ENCODE peak calls at places on chromosomes 13 and 19, in seven cellular contexts. Q is RWPE1, V is breast epithelium, P is mesothelial cell of epicardium, D is endodermal cell, A is AG04450, M is osteocyte. C is an unnamed sample.

GRCh38 chr19:17327654-17328516 is 6.8 kb downstream of the ANO8 start:
- DNase-seq in Q (peak), V (peak), P (peak), D (peak), A (no peak), M (no peak), C (no peak)

GRCh38 chr19:18304496-18305312 is 18.2 kb downstream of the LSM4 start:
- DNase-seq in Q (no peak), V (peak), P (peak), D (peak), A (no peak), M (no peak), C (peak)

GRCh38 chr19:17680235-17680722 is 7.9 kb downstream of the UNC13A start:
- DNase-seq in Q (no peak), V (peak), P (no peak), D (peak), A (no peak), M (peak), C (peak)

GRCh38 chr19:45952691-45953505 is 20.8 kb downstream of the NOVA2 start:
- DNase-seq in Q (peak), V (no peak), P (peak), D (peak), A (peak), M (no peak), C (peak)

GRCh38 chr13:100149389-100149788 is 60.5 kb downstream of the PCCA start:
- DNase-seq in Q (no peak), V (no peak), P (no peak), D (no peak), A (no peak), M (no peak), C (no peak)

GRCh38 chr13:19766637-19767036 is 16.1 kb downstream of the PSPC1 start:
- DNase-seq in Q (no peak), V (no peak), P (no peak), D (peak), A (no peak), M (no peak), C (no peak)

GRCh38 chr19:17256130-17256529 is 8.4 kb downstream of the USHBP1 start:
- DNase-seq in Q (no peak), V (no peak), P (no peak), D (no peak), A (no peak), M (no peak), C (no peak)

GRCh38 chr19:38640368-38640767 is 7.1 kb upstream of the ACTN4 start:
- DNase-seq in Q (no peak), V (no peak), P (no peak), D (peak), A (no peak), M (no peak), C (no peak)

GRCh38 chr19:21498651-21499050 is 6.8 kb upstream of the ZNF429 start:
- DNase-seq in Q (no peak), V (no peak), P (no peak), D (no peak), A (no peak), M (no peak), C (no peak)

GRCh38 chr19:15631817-15632216 is 8.9 kb upstream of the CYP4F3 start:
- DNase-seq in Q (peak), V (no peak), P (no peak), D (peak), A (no peak), M (peak), C (no peak)

GRCh38 chr13:73542446-73542845 is 483.6 kb downstream of the KLF5 start:
- DNase-seq in Q (peak), V (no peak), P (no peak), D (no peak), A (no peak), M (no peak), C (no peak)

GRCh38 chr19:51807111-51807701 is 12.2 kb downstream of the FPR3 start:
- DNase-seq in Q (no peak), V (no peak), P (no peak), D (peak), A (no peak), M (no peak), C (peak)

GRCh38 chr13:73000027-73000674 is 58.7 kb upstream of the KLF5 start:
- DNase-seq in Q (no peak), V (no peak), P (no peak), D (no peak), A (no peak), M (no peak), C (peak)

GRCh38 chr13:74128171-74128767 is 5.9 kb downstream of the KLF12 start:
- DNase-seq in Q (no peak), V (no peak), P (no peak), D (no peak), A (peak), M (no peak), C (peak)

GRCh38 chr13:73278186-73278585 is 219.4 kb downstream of the KLF5 start:
- DNase-seq in Q (no peak), V (no peak), P (no peak), D (no peak), A (no peak), M (no peak), C (no peak)

GRCh38 chr19:13833330-13834265 is 38.4 kb downstream of the ZSWIM4 start:
- DNase-seq in Q (peak), V (peak), P (peak), D (peak), A (peak), M (peak), C (peak)

GRCh38 chr13:23619073-23619855 is 49.1 kb downstream of the TNFRSF19 start:
- DNase-seq in Q (no peak), V (no peak), P (no peak), D (no peak), A (no peak), M (no peak), C (no peak)

GRCh38 chr19:49224856-49225255 is 67.3 kb downstream of the TRPM4 start:
- DNase-seq in Q (peak), V (no peak), P (no peak), D (peak), A (no peak), M (no peak), C (peak)

GRCh38 chr19:8206147-8207087 is 2.8 kb upstream of the CERS4 start:
- DNase-seq in Q (no peak), V (no peak), P (no peak), D (peak), A (no peak), M (no peak), C (no peak)

GRCh38 chr19:41264581-41265375 is 606 bp downstream of the HNRNPUL1 start:
- DNase-seq in Q (peak), V (peak), P (no peak), D (peak), A (no peak), M (no peak), C (peak)

GRCh38 chr13:77833331-77833863 is 85.2 kb downstream of the EDNRB start:
- DNase-seq in Q (no peak), V (no peak), P (no peak), D (no peak), A (peak), M (no peak), C (peak)

GRCh38 chr19:17049711-17050280 is 23.2 kb upstream of the CPAMD8 start:
- DNase-seq in Q (peak), V (no peak), P (no peak), D (no peak), A (peak), M (no peak), C (peak)

GRCh38 chr13:72255908-72256307 is 388.9 kb upstream of the DACH1 start:
- DNase-seq in Q (peak), V (no peak), P (peak), D (peak), A (no peak), M (no peak), C (peak)

GRCh38 chr13:24921881-24922280 is 157.9 kb downstream of the RNF17 start:
- DNase-seq in Q (peak), V (no peak), P (no peak), D (no peak), A (no peak), M (no peak), C (no peak)

GRCh38 chr13:106753241-106753640 is 185.3 kb upstream of the ARGLU1 start:
- DNase-seq in Q (no peak), V (no peak), P (no peak), D (no peak), A (no peak), M (no peak), C (no peak)

GRCh38 chr19:54431255-54431838 is 16.1 kb downstream of the TTYH1 start:
- DNase-seq in Q (no peak), V (peak), P (no peak), D (no peak), A (no peak), M (no peak), C (peak)

GRCh38 chr13:59166174-59166573 is 997.6 kb downstream of the DIAPH3 start:
- DNase-seq in Q (no peak), V (no peak), P (no peak), D (no peak), A (no peak), M (no peak), C (no peak)

GRCh38 chr13:46171739-46172138 is 10.2 kb downstream of the LCP1 start:
- DNase-seq in Q (no peak), V (no peak), P (no peak), D (no peak), A (no peak), M (no peak), C (no peak)

GRCh38 chr13:113360446-113360845 is 3.5 kb downstream of the GRTP1 start:
- DNase-seq in Q (no peak), V (no peak), P (no peak), D (peak), A (no peak), M (no peak), C (no peak)

GRCh38 chr19:1041835-1042685 is 2.2 kb downstream of the ABCA7 start:
- DNase-seq in Q (no peak), V (no peak), P (no peak), D (peak), A (no peak), M (no peak), C (no peak)

GRCh38 chr13:98293103-98293502 is 116.0 kb upstream of the RNF113B start:
- DNase-seq in Q (no peak), V (peak), P (no peak), D (no peak), A (no peak), M (no peak), C (no peak)

GRCh38 chr13:42219051-42219450 is 52.9 kb upstream of the AKAP11 start:
- DNase-seq in Q (no peak), V (no peak), P (no peak), D (no peak), A (no peak), M (no peak), C (no peak)

GRCh38 chr13:28220166-28220565 is 81.8 kb downstream of the PAN3 start:
- DNase-seq in Q (no peak), V (no peak), P (no peak), D (no peak), A (no peak), M (no peak), C (peak)

GRCh38 chr19:1189419-1189818 is 15.4 kb upstream of the SBNO2 start:
- DNase-seq in Q (no peak), V (no peak), P (no peak), D (peak), A (no peak), M (no peak), C (no peak)

GRCh38 chr19:10219678-10220077 is 11.5 kb downstream of the S1PR2 start:
- DNase-seq in Q (no peak), V (no peak), P (no peak), D (peak), A (peak), M (no peak), C (no peak)

GRCh38 chr13:26017932-26018690 is 33.7 kb downstream of the SHISA2 start:
- DNase-seq in Q (no peak), V (no peak), P (no peak), D (no peak), A (no peak), M (no peak), C (no peak)

GRCh38 chr19:43760941-43761340 is 6.2 kb upstream of the SMG9 start:
- DNase-seq in Q (no peak), V (no peak), P (no peak), D (no peak), A (no peak), M (no peak), C (no peak)

GRCh38 chr19:43759515-43759914 is 4.8 kb upstream of the SMG9 start:
- DNase-seq in Q (peak), V (peak), P (no peak), D (peak), A (no peak), M (no peak), C (peak)

GRCh38 chr19:43765109-43765876 is 10.5 kb upstream of the SMG9 start:
- DNase-seq in Q (peak), V (peak), P (no peak), D (peak), A (peak), M (peak), C (peak)

GRCh38 chr19:43763473-43763939 is 8.7 kb upstream of the SMG9 start:
- DNase-seq in Q (no peak), V (no peak), P (no peak), D (no peak), A (no peak), M (no peak), C (no peak)

DNA sequence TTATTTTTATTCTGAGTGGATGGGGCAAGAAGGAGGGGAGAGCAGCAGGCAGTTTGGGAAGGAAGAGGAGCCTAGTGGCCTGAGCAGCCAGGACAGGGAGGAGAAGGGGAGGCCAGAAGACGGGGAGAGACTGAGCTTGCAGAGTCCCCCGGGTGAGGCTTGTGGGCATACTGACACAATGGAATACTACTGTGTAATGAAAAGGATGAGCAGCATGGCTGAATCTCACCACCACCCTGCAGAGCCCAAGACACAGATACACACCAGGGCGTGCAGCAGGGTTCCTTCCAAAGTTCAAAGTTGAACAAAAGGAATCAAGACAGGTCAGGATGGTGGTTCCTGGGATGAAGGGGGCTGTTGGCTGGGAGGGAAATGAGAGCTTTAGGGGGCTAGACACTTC is 8.1 kb upstream of the SMG9 start:
- DNase-seq in Q (no peak), V (no peak), P (no peak), D (no peak), A (no peak), M (no peak), C (no peak)
- TF ChIP-seq CTCF in Q (no peak), V (no peak), P (no peak), D (no peak), A (no peak), M (no peak), C (no peak)

GRCh38 chr13:110274687-110275086 is 32.3 kb downstream of the COL4A1 start:
- DNase-seq in Q (no peak), V (no peak), P (no peak), D (peak), A (no peak), M (peak), C (no peak)
- TF ChIP-seq CTCF in Q (no peak), V (no peak), P (no peak), D (peak), A (peak), M (peak), C (peak)

GRCh38 chr19:35055715-35056179 is 14.2 kb downstream of the HPN start:
- DNase-seq in Q (peak), V (no peak), P (no peak), D (peak), A (no peak), M (no peak), C (no peak)
- TF ChIP-seq CTCF in Q (peak), V (no peak), P (no peak), D (peak), A (no peak), M (peak), C (peak)

GRCh38 chr13:41061075-41061913 is at the start of gene WBP4:
- DNase-seq in Q (peak), V (peak), P (peak), D (peak), A (peak), M (peak), C (peak)
- TF ChIP-seq CTCF in Q (no peak), V (peak), P (no peak), D (no peak), A (peak), M (peak), C (peak)

GRCh38 chr19:29785955-29786589 is 25.7 kb upstream of the CCNE1 start:
- DNase-seq in Q (no peak), V (no peak), P (no peak), D (peak), A (no peak), M (no peak), C (no peak)
- TF ChIP-seq CTCF in Q (no peak), V (no peak), P (no peak), D (peak), A (peak), M (no peak), C (no peak)

DNA sequence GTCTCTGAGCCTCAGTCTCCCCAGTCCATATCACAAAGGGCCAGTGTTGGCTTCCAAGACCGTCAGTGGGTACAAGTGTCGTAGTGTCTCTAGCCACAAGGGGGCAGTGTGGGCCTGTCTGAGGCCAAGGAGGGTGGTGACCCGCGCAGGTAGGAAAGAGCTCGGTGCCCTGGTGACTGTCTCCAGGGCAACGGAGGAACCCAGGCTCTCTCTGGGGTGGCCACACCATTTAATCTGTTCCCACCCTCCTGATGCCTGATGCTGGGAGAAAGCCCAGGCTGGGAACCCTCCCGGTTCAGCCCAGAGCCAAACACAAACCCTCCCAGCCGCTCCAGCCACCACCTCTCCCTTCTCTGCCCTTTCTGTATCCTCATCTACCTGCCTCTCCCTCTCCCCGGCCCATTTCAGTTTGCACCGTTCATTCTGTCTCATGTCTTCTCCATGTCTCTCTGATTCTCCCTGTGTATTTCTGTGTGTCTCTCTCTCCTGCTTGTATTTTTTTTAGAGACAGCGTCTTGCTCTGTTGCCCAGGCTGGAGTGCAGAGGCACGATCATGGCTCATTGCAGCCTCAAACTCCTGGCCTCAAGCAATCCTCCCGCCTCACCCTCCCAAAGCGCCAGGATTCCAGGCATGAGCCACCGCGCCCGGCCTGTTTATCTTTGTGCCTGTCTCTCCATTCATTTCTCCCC is 17.5 kb upstream of the MEIS3 start:
- DNase-seq in Q (peak), V (peak), P (peak), D (peak), A (no peak), M (no peak), C (peak)
- TF ChIP-seq CTCF in Q (peak), V (peak), P (peak), D (peak), A (peak), M (peak), C (peak)

GRCh38 chr13:50908371-50908770 is 1.2 kb upstream of the RNASEH2B start:
- DNase-seq in Q (no peak), V (no peak), P (no peak), D (no peak), A (no peak), M (no peak), C (no peak)

GRCh38 chr13:50910483-50910805 is 853 bp downstream of the RNASEH2B start:
- DNase-seq in Q (peak), V (no peak), P (peak), D (peak), A (no peak), M (no peak), C (peak)

GRCh38 chr13:50909605-50910482 is at the start of gene RNASEH2B:
- DNase-seq in Q (peak), V (peak), P (peak), D (peak), A (no peak), M (peak), C (peak)

GRCh38 chr13:50905256-50905655 is 4.3 kb upstream of the RNASEH2B start:
- DNase-seq in Q (no peak), V (no peak), P (no peak), D (no peak), A (no peak), M (no peak), C (no peak)

DNA sequence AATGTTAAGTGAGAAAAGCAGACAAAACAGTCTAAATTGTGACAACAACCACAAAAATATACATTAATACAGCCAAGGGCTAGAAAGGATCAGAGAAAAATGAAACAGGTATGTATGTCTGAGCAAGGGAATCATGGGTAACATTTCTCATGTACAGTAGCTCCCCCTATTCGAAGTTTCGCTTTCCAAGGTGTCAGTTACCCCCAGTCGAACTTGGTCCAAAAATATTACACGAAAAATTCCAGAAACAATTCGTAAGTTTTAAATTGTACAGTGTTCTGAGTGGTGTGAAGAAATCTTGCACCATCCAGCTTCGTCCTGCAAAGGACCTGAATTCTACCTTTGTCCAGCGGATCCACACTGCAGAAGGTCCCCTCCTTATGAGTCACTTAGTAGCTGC is 1.8 kb upstream of the RNASEH2B start:
- DNase-seq in Q (no peak), V (no peak), P (no peak), D (no peak), A (no peak), M (no peak), C (no peak)
- TF ChIP-seq CTCF in Q (no peak), V (no peak), P (no peak), D (no peak), A (no peak), M (no peak), C (no peak)

DNA sequence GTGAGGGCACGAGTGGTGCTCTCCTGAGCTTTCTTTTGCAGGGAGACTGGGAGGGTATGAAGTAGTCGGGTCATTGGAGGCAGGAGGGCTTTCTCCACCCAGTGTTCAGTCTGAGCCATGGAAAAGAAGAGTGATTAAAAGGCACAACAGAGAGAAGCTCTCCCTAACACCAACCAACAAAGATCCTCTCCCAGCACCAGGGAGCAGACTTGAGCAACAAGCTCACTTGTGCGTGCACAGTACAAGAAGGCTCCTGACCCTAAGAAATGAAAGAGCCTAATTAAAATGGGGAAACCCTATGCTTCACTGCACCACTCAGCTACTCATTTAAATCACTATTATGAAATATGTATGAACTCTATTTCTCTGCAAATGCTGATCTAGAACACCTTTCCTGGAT is 276.3 kb upstream of the SOX21 start:
- DNase-seq in Q (no peak), V (no peak), P (no peak), D (peak), A (no peak), M (no peak), C (no peak)
- TF ChIP-seq CTCF in Q (no peak), V (no peak), P (no peak), D (peak), A (no peak), M (no peak), C (no peak)